ENCODE peak calls at places on chromosomes 2 and 18, in four cellular contexts. G is WTC11, V is HepG2, J is GM12878. D is an unnamed sample.

GRCh38 chr2:130827502-130828251 is 9.0 kb upstream of the ARHGEF4 start:
- DNase-seq in G (no peak), V (no peak), J (no peak), D (no peak)

GRCh38 chr2:233807966-233808892 is 30.1 kb downstream of the MROH2A start:
- DNase-seq in G (no peak), V (no peak), J (no peak), D (no peak)

GRCh38 chr2:178279142-178279541 is 84.8 kb downstream of the OSBPL6 start:
- DNase-seq in G (no peak), V (no peak), J (no peak), D (no peak)

GRCh38 chr18:63606526-63606925 is 19.4 kb downstream of the SERPINB13 start:
- DNase-seq in G (no peak), V (no peak), J (no peak), D (no peak)

GRCh38 chr2:164151518-164151917 is 415.7 kb upstream of the FIGN start:
- DNase-seq in G (no peak), V (no peak), J (no peak), D (no peak)

GRCh38 chr18:30806823-30807222 is 235.7 kb downstream of the DSC3 start:
- DNase-seq in G (no peak), V (no peak), J (no peak), D (no peak)

GRCh38 chr2:153622285-153622684 is 143.7 kb upstream of the RPRM start:
- DNase-seq in G (no peak), V (peak), J (no peak), D (no peak)

GRCh38 chr18:70068981-70069380 is 121.3 kb upstream of the CD226 start:
- DNase-seq in G (no peak), V (no peak), J (no peak), D (no peak)

GRCh38 chr2:100427627-100428258 is 10.3 kb upstream of the CHST10 start:
- DNase-seq in G (peak), V (peak), J (no peak), D (peak)

GRCh38 chr2:232276084-232276738 is 102.3 kb upstream of the ALPP start:
- DNase-seq in G (no peak), V (no peak), J (no peak), D (no peak)

GRCh38 chr18:812673-813404 is 797 bp upstream of the YES1 start:
- DNase-seq in G (peak), V (peak), J (peak), D (peak)

GRCh38 chr18:1585881-1586488 is 681.3 kb downstream of the ADCYAP1 start:
- DNase-seq in G (no peak), V (peak), J (peak), D (peak)

GRCh38 chr18:73040247-73040646 is 172.5 kb upstream of the NETO1 start:
- DNase-seq in G (no peak), V (peak), J (no peak), D (no peak)

GRCh38 chr18:7793100-7793499 is 226.0 kb downstream of the PTPRM start:
- DNase-seq in G (no peak), V (no peak), J (no peak), D (no peak)

GRCh38 chr18:44246001-44246400 is 434.7 kb upstream of the SETBP1 start:
- DNase-seq in G (no peak), V (no peak), J (no peak), D (no peak)

GRCh38 chr2:231554748-231555545 is 24.7 kb upstream of the NMUR1 start:
- DNase-seq in G (no peak), V (no peak), J (no peak), D (no peak)

GRCh38 chr2:239400907-239401449 is at the start of gene HDAC4:
- DNase-seq in G (peak), V (peak), J (peak), D (peak)

GRCh38 chr2:96815326-96816126 is 542 bp upstream of the CNNM3 start:
- DNase-seq in G (no peak), V (peak), J (no peak), D (peak)

GRCh38 chr2:72236445-72237067 is 88.9 kb upstream of the CYP26B1 start:
- DNase-seq in G (no peak), V (no peak), J (no peak), D (no peak)

GRCh38 chr2:206160124-206160806 is 570 bp downstream of the EEF1B2 start:
- DNase-seq in G (no peak), V (peak), J (no peak), D (peak)

GRCh38 chr2:118221952-118222594 is 133.8 kb downstream of the INSIG2 start:
- DNase-seq in G (no peak), V (peak), J (no peak), D (peak)

GRCh38 chr18:62183578-62184195 is 3.2 kb downstream of the PIGN start:
- DNase-seq in G (no peak), V (peak), J (no peak), D (peak)

GRCh38 chr2:96888082-96889011 is 18.5 kb upstream of the SEMA4C start:
- DNase-seq in G (no peak), V (no peak), J (no peak), D (no peak)

GRCh38 chr2:111167238-111168162 is 46.8 kb downstream of the BCL2L11 start:
- DNase-seq in G (no peak), V (no peak), J (no peak), D (no peak)

GRCh38 chr18:2985628-2986027 is 27.3 kb downstream of the LPIN2 start:
- DNase-seq in G (no peak), V (peak), J (no peak), D (peak)

GRCh38 chr2:230319211-230319862 is 7.7 kb upstream of the SP140L start:
- DNase-seq in G (no peak), V (no peak), J (peak), D (no peak)

GRCh38 chr2:32553829-32554432 is 73.9 kb upstream of the TTC27 start:
- DNase-seq in G (no peak), V (peak), J (peak), D (peak)

GRCh38 chr18:27413495-27414401 is 228.6 kb upstream of the CHST9 start:
- DNase-seq in G (no peak), V (no peak), J (no peak), D (no peak)

GRCh38 chr18:79988079-79988924 is at the start of gene TXNL4A:
- DNase-seq in G (peak), V (peak), J (peak), D (peak)

GRCh38 chr18:8031496-8031895 is 464.4 kb downstream of the PTPRM start:
- DNase-seq in G (no peak), V (no peak), J (no peak), D (no peak)

GRCh38 chr18:62928316-62928715 is 213.0 kb downstream of the PHLPP1 start:
- DNase-seq in G (no peak), V (no peak), J (no peak), D (no peak)

GRCh38 chr2:120896126-120896525 is 160.5 kb downstream of the GLI2 start:
- DNase-seq in G (no peak), V (no peak), J (no peak), D (no peak)

GRCh38 chr2:44748-45341 is 1.5 kb downstream of the FAM110C start:
- DNase-seq in G (no peak), V (no peak), J (no peak), D (no peak)

GRCh38 chr2:46131-46470 is 204 bp downstream of the FAM110C start:
- DNase-seq in G (no peak), V (no peak), J (no peak), D (no peak)

GRCh38 chr2:45342-46130 is 769 bp downstream of the FAM110C start:
- DNase-seq in G (peak), V (no peak), J (no peak), D (no peak)

GRCh38 chr2:47346-48218 is 1.3 kb upstream of the FAM110C start:
- DNase-seq in G (no peak), V (no peak), J (no peak), D (no peak)

GRCh38 chr2:46471-47345 is at the start of gene FAM110C:
- DNase-seq in G (peak), V (peak), J (no peak), D (no peak)
- TF ChIP-seq CBFB in G (no peak), V (no peak), J (no peak), D (no peak)

DNA sequence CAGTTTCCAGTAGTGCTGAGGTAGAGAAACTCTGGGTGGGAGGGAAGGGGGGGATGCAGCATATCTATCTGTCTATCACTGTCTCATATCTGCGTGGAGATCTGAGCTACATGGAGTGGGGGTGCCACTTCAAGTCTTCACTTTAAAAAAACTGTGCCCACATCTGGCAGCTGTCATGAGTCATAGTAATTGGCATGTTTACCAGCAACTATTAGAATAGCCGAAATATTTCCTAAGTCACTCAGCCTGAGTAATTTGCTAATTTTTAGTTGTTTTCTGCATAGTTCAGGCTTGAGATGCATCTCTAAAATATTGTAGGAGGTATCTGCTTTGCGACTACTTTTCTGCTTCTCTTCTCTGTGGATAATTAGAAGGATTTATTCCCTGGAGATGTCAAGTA is 254.2 kb upstream of the RBMS1 start:
- DNase-seq in G (no peak), V (no peak), J (no peak), D (no peak)
- TF ChIP-seq CBFB in G (no peak), V (no peak), J (no peak), D (no peak)

GRCh38 chr18:35091841-35092240 is 50.6 kb downstream of the MAPRE2 start:
- DNase-seq in G (no peak), V (no peak), J (no peak), D (no peak)
- TF ChIP-seq CBFB in G (no peak), V (no peak), J (no peak), D (no peak)

DNA sequence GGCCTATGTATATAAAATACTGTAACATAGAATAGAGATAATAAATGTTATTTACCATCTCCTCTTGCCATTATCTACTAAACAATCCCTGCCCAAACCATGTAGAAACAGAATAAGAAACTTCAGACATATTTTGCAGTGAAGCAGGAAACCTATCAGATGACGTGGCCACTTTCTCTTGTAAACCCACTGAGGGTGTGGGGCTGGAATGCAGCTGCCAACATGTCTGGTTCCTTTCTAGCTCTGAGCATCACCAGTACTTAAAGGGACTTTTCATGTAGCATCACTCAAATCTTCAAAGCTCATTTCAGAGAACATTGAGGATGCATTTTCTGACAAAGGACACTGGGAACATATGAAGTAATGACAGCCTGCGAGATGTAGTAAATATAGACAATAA is 251.8 kb downstream of the LPIN1 start:
- DNase-seq in G (no peak), V (no peak), J (peak), D (no peak)
- TF ChIP-seq CBFB in G (no peak), V (no peak), J (no peak), D (no peak)

GRCh38 chr2:108907822-108908716 is 81.0 kb downstream of the EDAR start:
- DNase-seq in G (no peak), V (no peak), J (no peak), D (no peak)
- TF ChIP-seq CBFB in G (no peak), V (no peak), J (no peak), D (no peak)

GRCh38 chr2:40049782-40050181 is 270.7 kb upstream of the THUMPD2 start:
- DNase-seq in G (no peak), V (no peak), J (no peak), D (no peak)
- TF ChIP-seq CBFB in G (no peak), V (no peak), J (no peak), D (no peak)

DNA sequence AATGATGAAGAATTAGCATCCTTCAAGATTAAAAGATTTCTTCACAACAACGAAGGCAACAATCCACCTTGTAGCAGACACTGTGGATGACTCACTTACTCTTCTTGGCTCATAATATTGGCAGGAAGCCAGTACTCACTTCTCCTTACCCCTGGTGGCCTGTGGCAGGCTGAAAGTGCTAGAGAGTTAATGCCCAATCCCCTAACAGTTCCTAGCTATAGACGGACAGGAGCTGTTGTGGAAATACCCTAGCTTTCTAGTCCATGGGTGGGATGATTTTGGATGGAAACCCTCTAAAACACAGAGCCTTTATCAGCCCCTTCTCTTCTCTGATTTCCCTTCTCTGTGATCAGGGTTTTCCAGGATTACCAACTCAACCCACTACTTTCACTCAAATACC is 128.6 kb upstream of the NYAP2 start:
- DNase-seq in G (no peak), V (no peak), J (peak), D (peak)
- TF ChIP-seq CBFB in G (no peak), V (no peak), J (no peak), D (no peak)

GRCh38 chr2:7418343-7418742 is 501.1 kb downstream of the RNF144A start:
- DNase-seq in G (no peak), V (no peak), J (no peak), D (no peak)

GRCh38 chr2:7419814-7420213 is 502.6 kb downstream of the RNF144A start:
- DNase-seq in G (no peak), V (no peak), J (no peak), D (no peak)

DNA sequence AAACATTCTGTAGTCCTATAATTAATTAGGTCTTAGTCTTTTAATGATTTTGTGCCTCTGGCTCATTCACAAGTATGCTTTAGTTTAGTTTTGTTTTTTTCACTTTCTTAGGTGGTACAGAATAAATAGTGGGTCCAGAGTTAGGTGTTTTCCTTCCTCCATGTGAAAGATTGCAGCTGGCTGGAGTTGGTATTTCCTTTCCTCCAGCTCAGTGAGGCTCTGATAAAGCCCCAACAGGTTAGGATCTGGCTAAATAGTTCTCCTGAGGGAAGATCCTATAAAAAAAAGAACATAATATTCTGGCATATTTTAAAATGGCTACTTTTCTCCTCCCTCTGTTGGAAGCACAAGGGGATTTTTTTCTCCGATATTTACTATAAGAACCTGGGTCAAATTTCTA is 500.6 kb downstream of the RNF144A start:
- DNase-seq in G (no peak), V (no peak), J (no peak), D (no peak)
- TF ChIP-seq CBFB in G (no peak), V (no peak), J (no peak), D (no peak)

GRCh38 chr2:241769819-241770184 is 6.8 kb upstream of the GAL3ST2 start:
- DNase-seq in G (no peak), V (no peak), J (no peak), D (peak)

GRCh38 chr2:241768251-241768711 is 8.3 kb upstream of the GAL3ST2 start:
- DNase-seq in G (no peak), V (no peak), J (no peak), D (no peak)

GRCh38 chr2:241770185-241770935 is 6.3 kb upstream of the GAL3ST2 start:
- DNase-seq in G (peak), V (peak), J (no peak), D (peak)

GRCh38 chr2:241768850-241769249 is 7.8 kb upstream of the GAL3ST2 start:
- DNase-seq in G (no peak), V (no peak), J (no peak), D (no peak)

GRCh38 chr2:241767464-241768250 is 9.0 kb upstream of the GAL3ST2 start:
- DNase-seq in G (no peak), V (no peak), J (no peak), D (no peak)
- TF ChIP-seq CBFB in G (no peak), V (no peak), J (no peak), D (no peak)

GRCh38 chr2:95026471-95027368 is 1.2 kb downstream of the MAL start:
- DNase-seq in G (peak), V (no peak), J (no peak), D (peak)

GRCh38 chr2:95027369-95027720 is 1.8 kb downstream of the MAL start:
- DNase-seq in G (no peak), V (no peak), J (no peak), D (no peak)

GRCh38 chr2:95024306-95024880 is 1.1 kb upstream of the MAL start:
- DNase-seq in G (no peak), V (no peak), J (no peak), D (no peak)

GRCh38 chr2:95024960-95025405 is 525 bp upstream of the MAL start:
- DNase-seq in G (peak), V (no peak), J (no peak), D (no peak)

DNA sequence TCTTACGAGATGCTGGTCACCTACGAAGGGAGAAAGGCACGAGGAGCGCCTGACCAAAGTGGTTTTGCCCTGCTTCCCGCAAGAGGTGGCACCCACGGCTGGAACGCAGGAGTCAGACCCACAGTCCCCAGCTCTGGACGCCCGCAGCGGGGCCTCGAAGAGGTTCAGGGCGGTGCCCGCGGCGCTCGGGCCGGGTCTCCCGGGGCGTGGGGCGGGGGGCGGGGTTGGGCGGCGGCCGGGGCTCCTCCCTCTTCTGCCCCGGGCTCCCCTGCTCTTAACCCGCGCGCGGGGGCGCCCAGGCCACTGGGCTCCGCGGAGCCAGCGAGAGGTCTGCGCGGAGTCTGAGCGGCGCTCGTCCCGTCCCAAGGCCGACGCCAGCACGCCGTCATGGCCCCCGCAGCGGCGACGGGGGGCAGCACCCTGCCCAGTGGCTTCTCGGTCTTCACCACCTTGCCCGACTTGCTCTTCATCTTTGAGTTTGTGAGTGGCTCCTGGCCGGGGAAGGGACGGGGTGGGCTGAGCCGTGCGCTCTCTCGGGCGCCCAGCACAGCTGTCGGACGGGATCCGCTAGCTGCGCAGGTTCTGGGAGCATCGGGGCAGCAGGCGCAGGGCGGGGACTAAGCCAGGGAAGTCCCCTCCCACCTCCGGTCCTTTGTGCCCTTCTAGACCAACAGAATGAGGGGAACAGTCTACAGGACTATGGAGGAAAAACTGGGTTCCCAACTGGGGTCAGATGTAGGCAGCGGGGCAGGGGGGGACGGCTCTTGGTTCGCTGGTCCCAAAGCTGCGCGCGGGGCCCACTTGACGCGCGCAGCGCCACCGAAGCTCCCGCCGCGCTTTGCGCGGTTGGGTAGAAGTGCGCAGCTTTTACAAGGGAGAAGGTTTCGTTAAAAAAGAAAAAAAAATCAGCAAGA is at the start of gene MAL:
- DNase-seq in G (peak), V (no peak), J (no peak), D (peak)
- TF ChIP-seq CBFB in G (no peak), V (no peak), J (no peak), D (no peak)

D was measured in K562.